ENCODE peak calls at places on chromosome 10, in five cellular contexts. D is Peyer's patch, O is breast epithelium, A is heart right ventricle, B is GM23248. L is an unnamed sample.

GRCh38 chr10:12418725-12419278 is 69.5 kb downstream of the CAMK1D start:
- DNase-seq in D (no peak), O (no peak), A (no peak), B (no peak), L (no peak)

GRCh38 chr10:129772472-129773358 is 191.4 kb downstream of the EBF3 start:
- DNase-seq in D (no peak), O (no peak), A (no peak), B (no peak), L (no peak)

GRCh38 chr10:124593431-124593985 is 131.9 kb downstream of the LHPP start:
- DNase-seq in D (no peak), O (no peak), A (no peak), B (no peak), L (peak; percentile 1)

GRCh38 chr10:28263136-28263857 is 39.6 kb downstream of the MPP7 start:
- DNase-seq in D (no peak), O (peak; percentile 64), A (no peak), B (no peak), L (no peak)

GRCh38 chr10:5538446-5538845 is 13.7 kb downstream of the CALML3 start:
- DNase-seq in D (no peak), O (peak; percentile 51), A (no peak), B (peak; percentile 48), L (no peak)

GRCh38 chr10:59913547-59914237 is 7.3 kb upstream of the CCDC6 start:
- DNase-seq in D (no peak), O (no peak), A (no peak), B (no peak), L (no peak)

GRCh38 chr10:83692196-83692595 is 447.1 kb upstream of the GHITM start:
- DNase-seq in D (no peak), O (no peak), A (no peak), B (no peak), L (no peak)

GRCh38 chr10:43121444-43121843 is 16.8 kb upstream of the CSGALNACT2 start:
- DNase-seq in D (no peak), O (no peak), A (no peak), B (no peak), L (no peak)

GRCh38 chr10:34219860-34220518 is 595.1 kb downstream of the PARD3 start:
- DNase-seq in D (no peak), O (no peak), A (no peak), B (no peak), L (no peak)

GRCh38 chr10:7872041-7872442 is 53.7 kb downstream of the TAF3 start:
- DNase-seq in D (no peak), O (no peak), A (no peak), B (peak; percentile 44), L (no peak)

GRCh38 chr10:77599651-77600050 is 38.0 kb downstream of the KCNMA1 start:
- DNase-seq in D (no peak), O (no peak), A (no peak), B (no peak), L (no peak)

GRCh38 chr10:14039968-14040668 is 290.6 kb downstream of the FRMD4A start:
- DNase-seq in D (no peak), O (no peak), A (no peak), B (peak; percentile 88), L (no peak)

GRCh38 chr10:123318516-123318915 is 164.3 kb downstream of the BUB3 start:
- DNase-seq in D (no peak), O (no peak), A (no peak), B (peak; percentile 6), L (no peak)

GRCh38 chr10:105834261-105835059 is 1193.4 kb downstream of the SORCS3 start:
- DNase-seq in D (no peak), O (no peak), A (no peak), B (no peak), L (no peak)

GRCh38 chr10:12221323-12222298 is 25.6 kb downstream of the CDC123 start:
- DNase-seq in D (no peak), O (no peak), A (no peak), B (peak; percentile 30), L (peak; percentile 31)

GRCh38 chr10:5033061-5033770 is 29.6 kb upstream of the AKR1C2 start:
- DNase-seq in D (no peak), O (no peak), A (no peak), B (peak; percentile 90), L (no peak)

GRCh38 chr10:49611815-49612512 is 1.9 kb downstream of the SLC18A3 start:
- DNase-seq in D (no peak), O (peak; percentile 39), A (no peak), B (no peak), L (no peak)

GRCh38 chr10:124918906-124919305 is 23.0 kb upstream of the ZRANB1 start:
- DNase-seq in D (no peak), O (no peak), A (no peak), B (peak; percentile 33), L (no peak)

GRCh38 chr10:75110006-75110632 is 1.3 kb upstream of the SAMD8 start:
- DNase-seq in D (peak; percentile 18), O (no peak), A (peak; percentile 42), B (no peak), L (no peak)

GRCh38 chr10:15245530-15245929 is 77.0 kb upstream of the NMT2 start:
- DNase-seq in D (no peak), O (no peak), A (no peak), B (no peak), L (peak; percentile 16)

GRCh38 chr10:77710081-77710551 is 72.5 kb upstream of the KCNMA1 start:
- DNase-seq in D (no peak), O (no peak), A (no peak), B (no peak), L (no peak)

GRCh38 chr10:49595713-49596492 is 14.2 kb upstream of the SLC18A3 start:
- DNase-seq in D (no peak), O (no peak), A (no peak), B (peak; percentile 38), L (no peak)

GRCh38 chr10:116697816-116698215 is 44.5 kb downstream of the HSPA12A start:
- DNase-seq in D (no peak), O (no peak), A (no peak), B (no peak), L (no peak)

GRCh38 chr10:86345296-86346168 is 21.1 kb downstream of the GRID1 start:
- DNase-seq in D (no peak), O (no peak), A (no peak), B (peak; percentile 17), L (peak; percentile 24)

GRCh38 chr10:73879296-73880173 is 5.2 kb upstream of the CAMK2G start:
- DNase-seq in D (peak; percentile 91), O (peak; percentile 86), A (peak; percentile 85), B (peak; percentile 91), L (peak; percentile 90)

GRCh38 chr10:132781556-132781955 is 4.4 kb downstream of the NKX6-2 start:
- DNase-seq in D (no peak), O (no peak), A (no peak), B (no peak), L (no peak)

GRCh38 chr10:132783165-132783736 is 2.7 kb downstream of the NKX6-2 start:
- DNase-seq in D (no peak), O (no peak), A (no peak), B (no peak), L (no peak)

GRCh38 chr10:132777441-132777840 is 8.5 kb downstream of the NKX6-2 start:
- DNase-seq in D (no peak), O (no peak), A (no peak), B (no peak), L (no peak)

GRCh38 chr10:132779850-132780249 is 6.1 kb downstream of the NKX6-2 start:
- DNase-seq in D (no peak), O (no peak), A (no peak), B (no peak), L (no peak)

GRCh38 chr10:132780356-132780755 is 5.6 kb downstream of the NKX6-2 start:
- DNase-seq in D (no peak), O (no peak), A (no peak), B (no peak), L (no peak)
- H3K36me3 ChIP-seq in D (peaks cover 43% of the 10 kb centered on the region), O (no peaks in the 10 kb centered on the region), A (no peaks in the 10 kb centered on the region), B (no peaks in the 10 kb centered on the region), L (no peaks in the 10 kb centered on the region)

DNA sequence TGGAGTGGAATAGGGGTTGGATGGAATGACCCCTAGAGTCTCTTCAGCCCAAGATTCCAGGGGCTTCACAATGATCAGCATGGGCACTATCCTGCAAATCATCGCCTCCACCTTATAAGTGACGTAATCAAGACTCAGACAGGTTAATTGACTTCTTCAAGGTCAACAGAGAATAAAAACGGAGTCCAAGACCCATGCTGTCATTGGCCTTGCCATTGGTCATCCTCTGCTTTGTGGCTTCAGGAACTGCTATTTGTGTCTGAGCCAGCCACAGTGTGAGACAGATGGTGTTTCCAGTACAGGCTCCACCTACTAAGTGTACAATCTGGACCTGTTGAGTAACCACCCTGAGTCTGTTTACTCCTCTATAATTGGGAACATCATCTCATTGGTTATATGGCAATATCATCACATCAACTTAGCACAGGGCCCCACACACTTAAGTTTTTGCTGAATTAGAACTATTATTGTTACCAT is 60.9 kb upstream of the ZMIZ1 start:
- DNase-seq in D (no peak), O (no peak), A (no peak), B (peak; percentile 50), L (no peak)
- H3K4me3 ChIP-seq in D (no peak overlapping the region), O (no peak overlapping the region), A (no peak overlapping the region), B (no peak overlapping the region), L (no peak overlapping the region)

GRCh38 chr10:72175166-72175565 is 40.6 kb upstream of the ANAPC16 start:
- DNase-seq in D (no peak), O (no peak), A (no peak), B (peak; percentile 77), L (no peak)
- H3K4me1 ChIP-seq in D (no peaks in the 10 kb centered on the region), O (no peaks in the 10 kb centered on the region), A (peaks cover 4% of the 10 kb centered on the region), B (peaks cover 41% of the 10 kb centered on the region), L (peaks cover 22% of the 10 kb centered on the region)

GRCh38 chr10:119119400-119119799 is 15.5 kb downstream of the DENND10 start:
- DNase-seq in D (no peak), O (no peak), A (no peak), B (no peak), L (no peak)
- H3K36me3 ChIP-seq in D (peaks cover 83% of the 10 kb centered on the region), O (no peaks in the 10 kb centered on the region), A (peaks cover 3% of the 10 kb centered on the region), B (peaks cover 52% of the 10 kb centered on the region), L (peaks cover 8% of the 10 kb centered on the region)

GRCh38 chr10:133528296-133528844 is 1.2 kb downstream of the CYP2E1 start:
- DNase-seq in D (no peak), O (no peak), A (no peak), B (peak; percentile 41), L (no peak)
- H3K4me3 ChIP-seq in D (peak overlapping the region; percentile 22), O (peak overlapping the region; percentile 47), A (peak overlapping the region; percentile 43), B (peak overlapping the region; percentile 54), L (no peak overlapping the region)

GRCh38 chr10:93469454-93469853 is 12.7 kb downstream of the MYOF start:
- DNase-seq in D (no peak), O (no peak), A (peak; percentile 37), B (no peak), L (no peak)
- H3K4me1 ChIP-seq in D (peaks cover 42% of the 10 kb centered on the region), O (peaks cover 55% of the 10 kb centered on the region), A (peaks cover 21% of the 10 kb centered on the region), B (peaks cover 79% of the 10 kb centered on the region), L (no peaks in the 10 kb centered on the region)